ENCODE peak calls at places on chromosomes 3 and 15, in eight cellular contexts. P, N, L, U, W, M, F and Q are unnamed samples.

GRCh38 chr3:157499342-157499963 is 3.8 kb downstream of the VEPH1 start:
- DNase-seq in M (peak; percentile 55), P (no peak), U (peak; percentile 74), W (peak; percentile 70), N (peak; percentile 71), F (no peak), L (peak; percentile 96), Q (no peak)

GRCh38 chr3:73540969-73541740 is 83.6 kb downstream of the PDZRN3 start:
- DNase-seq in P (no peak), N (no peak), L (no peak), M (no peak), U (no peak), W (peak; percentile 20), F (no peak), Q (peak; percentile 56)

GRCh38 chr3:187616307-187616939 is 53.8 kb downstream of the SST start:
- DNase-seq in U (no peak), P (no peak), F (peak; percentile 73), W (peak; percentile 61), M (peak; percentile 63), L (peak; percentile 87), N (no peak), Q (peak; percentile 57)

GRCh38 chr3:60841355-60841754 is 409.9 kb downstream of the FHIT start:
- DNase-seq in M (no peak), U (no peak), W (no peak), L (no peak), F (no peak), P (no peak), N (no peak), Q (no peak)

GRCh38 chr15:91045065-91045464 is 22.7 kb upstream of the VPS33B start:
- DNase-seq in L (no peak), W (no peak), F (no peak), U (no peak), P (no peak), N (no peak), M (no peak), Q (no peak)

GRCh38 chr3:46400846-46401245 is 6.0 kb downstream of the CCR5AS start:
- DNase-seq in N (no peak), U (no peak), L (no peak), W (no peak), M (no peak), P (no peak), F (no peak), Q (no peak)

GRCh38 chr15:100919481-100920405 is 586 bp downstream of the LRRK1 start:
- DNase-seq in P (no peak), W (peak; percentile 73), L (peak; percentile 76), N (no peak), F (peak; percentile 38), M (peak; percentile 22), U (no peak), Q (no peak)

GRCh38 chr15:60563539-60564404 is 84.8 kb upstream of the ICE2 start:
- DNase-seq in W (no peak), N (no peak), P (no peak), U (no peak), M (no peak), L (no peak), F (peak; percentile 85), Q (no peak)

GRCh38 chr3:176514297-176514696 is 683.0 kb downstream of the TBL1XR1 start:
- DNase-seq in L (peak; percentile 87), N (no peak), F (peak; percentile 50), M (peak; percentile 56), U (no peak), W (peak; percentile 9), P (no peak), Q (no peak)

GRCh38 chr3:145951431-145951830 is 209.6 kb downstream of the PLOD2 start:
- DNase-seq in F (no peak), U (no peak), W (no peak), M (no peak), N (no peak), L (no peak), P (no peak), Q (no peak)

GRCh38 chr15:101028321-101028720 is 109.2 kb downstream of the LRRK1 start:
- DNase-seq in M (no peak), N (no peak), U (no peak), L (peak; percentile 20), P (no peak), W (no peak), F (no peak), Q (no peak)

GRCh38 chr3:184602406-184603155 is 41.0 kb downstream of the EPHB3 start:
- DNase-seq in U (no peak), F (no peak), P (no peak), M (no peak), L (peak; percentile 74), N (no peak), W (no peak), Q (no peak)

GRCh38 chr15:90583471-90584252 is 53.9 kb downstream of the CRTC3 start:
- DNase-seq in P (no peak), F (no peak), N (no peak), U (no peak), L (peak; percentile 74), W (no peak), M (no peak), Q (no peak)

GRCh38 chr3:5806192-5806591 is 618.7 kb downstream of the EDEM1 start:
- DNase-seq in L (peak; percentile 63), N (no peak), W (no peak), U (no peak), P (no peak), M (no peak), F (peak; percentile 60), Q (no peak)

GRCh38 chr15:64527263-64527984 is 67.0 kb downstream of the ZNF609 start:
- DNase-seq in P (no peak), L (no peak), U (no peak), F (no peak), W (peak; percentile 36), M (no peak), N (no peak), Q (peak; percentile 68)

GRCh38 chr3:27728195-27729087 is 6.3 kb upstream of the EOMES start:
- DNase-seq in M (no peak), W (no peak), F (no peak), N (no peak), P (no peak), L (peak; percentile 98), U (no peak), Q (no peak)

GRCh38 chr15:72751751-72752455 is 31.7 kb downstream of the ADPGK start:
- DNase-seq in N (no peak), M (no peak), W (no peak), L (no peak), U (no peak), P (no peak), F (no peak), Q (no peak)

GRCh38 chr3:43892061-43892460 is 201.3 kb downstream of the ABHD5 start:
- DNase-seq in W (no peak), N (no peak), M (no peak), F (no peak), L (no peak), U (no peak), P (no peak), Q (no peak)

GRCh38 chr15:92009162-92009561 is 155.7 kb downstream of the SLCO3A1 start:
- DNase-seq in W (no peak), P (no peak), F (no peak), U (no peak), M (no peak), N (no peak), L (no peak), Q (no peak)

GRCh38 chr15:78059110-78059839 is 18.2 kb downstream of the TBC1D2B start:
- DNase-seq in F (no peak), U (no peak), N (no peak), M (no peak), L (no peak), W (no peak), P (no peak), Q (no peak)

GRCh38 chr3:14541646-14542045 is 1.5 kb upstream of the GRIP2 start:
- DNase-seq in U (no peak), L (no peak), W (no peak), F (no peak), M (no peak), N (no peak), P (no peak), Q (no peak)

GRCh38 chr3:8937064-8938020 is 25.9 kb downstream of the RAD18 start:
- DNase-seq in U (no peak), M (no peak), P (peak; percentile 62), N (no peak), L (no peak), F (no peak), W (peak; percentile 67), Q (peak; percentile 89)

GRCh38 chr15:98667521-98668179 is 19.3 kb downstream of the IGF1R start:
- DNase-seq in W (no peak), N (no peak), P (no peak), M (no peak), U (no peak), L (peak; percentile 84), F (peak; percentile 16), Q (no peak)

GRCh38 chr3:138673641-138674040 is 65.1 kb downstream of the FAIM start:
- DNase-seq in L (peak; percentile 53), N (no peak), W (no peak), M (no peak), U (no peak), F (no peak), P (no peak), Q (peak; percentile 16)

GRCh38 chr15:61871926-61872522 is 188.2 kb downstream of the VPS13C start:
- DNase-seq in M (no peak), L (no peak), P (no peak), N (no peak), W (peak; percentile 28), F (peak; percentile 13), U (no peak), Q (peak; percentile 33)

GRCh38 chr3:89314454-89314853 is 207.0 kb downstream of the EPHA3 start:
- DNase-seq in N (no peak), M (no peak), U (no peak), F (peak; percentile 1), L (peak; percentile 49), W (peak; percentile 4), P (peak; percentile 9), Q (no peak)

GRCh38 chr15:69489101-69489571 is 36.5 kb downstream of the RPLP1 start:
- DNase-seq in P (no peak), W (no peak), N (no peak), L (no peak), M (no peak), U (no peak), F (no peak), Q (no peak)

GRCh38 chr3:126081618-126082333 is 2.1 kb downstream of the SLC41A3 start:
- DNase-seq in P (no peak), L (peak; percentile 55), W (peak; percentile 75), M (no peak), F (no peak), N (no peak), U (peak; percentile 70), Q (peak; percentile 68)
- TF ChIP-seq CTCF in P (peak; percentile 41), L (peak; percentile 61), W (peak; percentile 36), M (peak; percentile 63), F (peak; percentile 19), N (peak; percentile 48), U (no peak), Q (peak; percentile 78)

GRCh38 chr15:71469393-71469792 is 341.0 kb upstream of the NR2E3 start:
- DNase-seq in U (no peak), M (no peak), L (peak; percentile 58), N (no peak), F (no peak), P (peak; percentile 47), W (no peak), Q (peak; percentile 13)
- TF ChIP-seq CTCF in U (no peak), M (no peak), L (peak; percentile 42), N (no peak), F (no peak), P (peak; percentile 50), W (no peak), Q (peak; percentile 66)

GRCh38 chr3:12815719-12816118 is 19.2 kb downstream of the CAND2 start:
- DNase-seq in L (peak; percentile 77), U (no peak), P (no peak), N (no peak), W (no peak), F (no peak), M (no peak), Q (no peak)
- TF ChIP-seq CTCF in L (peak; percentile 62), U (no peak), P (no peak), N (no peak), W (no peak), F (peak; percentile 7), M (no peak), Q (no peak)

GRCh38 chr3:171428321-171428787 is 31.9 kb downstream of the TNIK start:
- DNase-seq in F (no peak), L (peak; percentile 90), U (no peak), W (no peak), N (no peak), P (no peak), M (no peak), Q (no peak)
- TF ChIP-seq CTCF in F (no peak), L (peak; percentile 24), U (no peak), W (no peak), N (no peak), P (no peak), M (no peak), Q (no peak)